ENCODE peak calls at places on chromosomes 7 and 10, in four cellular contexts. One of them, this sample, is unnamed.

GRCh38 chr7:69668339-69668738 is 70.1 kb downstream of the AUTS2 start:
- DNase-seq in tibial artery: no peak
- DNase-seq in A549: no peak
- DNase-seq in hepatocyte: no peak
- DNase-seq in this sample: no peak

GRCh38 chr10:130364631-130365030 is 228.4 kb downstream of the GLRX3 start:
- DNase-seq in tibial artery: no peak
- DNase-seq in A549: no peak
- DNase-seq in hepatocyte: no peak
- DNase-seq in this sample: no peak

GRCh38 chr7:36015733-36016132 is 137.3 kb upstream of the EEPD1 start:
- DNase-seq in tibial artery: no peak
- DNase-seq in A549: no peak
- DNase-seq in hepatocyte: no peak
- DNase-seq in this sample: no peak

GRCh38 chr10:98302711-98303365 is 34.8 kb upstream of the LOXL4 start:
- DNase-seq in tibial artery: no peak
- DNase-seq in A549: no peak
- DNase-seq in hepatocyte: no peak
- DNase-seq in this sample: no peak

GRCh38 chr10:34292178-34292565 is 522.9 kb downstream of the PARD3 start:
- DNase-seq in tibial artery: no peak
- DNase-seq in A549: no peak
- DNase-seq in hepatocyte: no peak
- DNase-seq in this sample: no peak

GRCh38 chr10:127485153-127485857 is 63.8 kb upstream of the NPS start:
- DNase-seq in tibial artery: no peak
- DNase-seq in A549: peak; percentile 51
- DNase-seq in hepatocyte: peak; percentile 57
- DNase-seq in this sample: no peak

GRCh38 chr10:126191192-126191591 is 197.1 kb downstream of the ADAM12 start:
- DNase-seq in tibial artery: no peak
- DNase-seq in A549: no peak
- DNase-seq in hepatocyte: no peak
- DNase-seq in this sample: no peak

GRCh38 chr7:7183061-7183832 is 903 bp downstream of the C1GALT1 start:
- DNase-seq in tibial artery: no peak
- DNase-seq in A549: peak; percentile 52
- DNase-seq in hepatocyte: peak; percentile 75
- DNase-seq in this sample: peak; percentile 33

GRCh38 chr10:16195178-16195769 is 241.5 kb upstream of the PTER start:
- DNase-seq in tibial artery: no peak
- DNase-seq in A549: no peak
- DNase-seq in hepatocyte: no peak
- DNase-seq in this sample: no peak

GRCh38 chr7:29684787-29685650 is 121.3 kb upstream of the WIPF3 start:
- DNase-seq in tibial artery: peak; percentile 68
- DNase-seq in A549: peak; percentile 83
- DNase-seq in hepatocyte: peak; percentile 90
- DNase-seq in this sample: peak; percentile 35

GRCh38 chr10:113099431-113100298 is 149.6 kb downstream of the TCF7L2 start:
- DNase-seq in tibial artery: no peak
- DNase-seq in A549: no peak
- DNase-seq in hepatocyte: peak; percentile 18
- DNase-seq in this sample: no peak

GRCh38 chr7:44381494-44382220 is 56.3 kb upstream of the CAMK2B start:
- DNase-seq in tibial artery: no peak
- DNase-seq in A549: no peak
- DNase-seq in hepatocyte: no peak
- DNase-seq in this sample: no peak

GRCh38 chr7:44380831-44381493 is 55.6 kb upstream of the CAMK2B start:
- DNase-seq in tibial artery: no peak
- DNase-seq in A549: no peak
- DNase-seq in hepatocyte: no peak
- DNase-seq in this sample: no peak

DNA sequence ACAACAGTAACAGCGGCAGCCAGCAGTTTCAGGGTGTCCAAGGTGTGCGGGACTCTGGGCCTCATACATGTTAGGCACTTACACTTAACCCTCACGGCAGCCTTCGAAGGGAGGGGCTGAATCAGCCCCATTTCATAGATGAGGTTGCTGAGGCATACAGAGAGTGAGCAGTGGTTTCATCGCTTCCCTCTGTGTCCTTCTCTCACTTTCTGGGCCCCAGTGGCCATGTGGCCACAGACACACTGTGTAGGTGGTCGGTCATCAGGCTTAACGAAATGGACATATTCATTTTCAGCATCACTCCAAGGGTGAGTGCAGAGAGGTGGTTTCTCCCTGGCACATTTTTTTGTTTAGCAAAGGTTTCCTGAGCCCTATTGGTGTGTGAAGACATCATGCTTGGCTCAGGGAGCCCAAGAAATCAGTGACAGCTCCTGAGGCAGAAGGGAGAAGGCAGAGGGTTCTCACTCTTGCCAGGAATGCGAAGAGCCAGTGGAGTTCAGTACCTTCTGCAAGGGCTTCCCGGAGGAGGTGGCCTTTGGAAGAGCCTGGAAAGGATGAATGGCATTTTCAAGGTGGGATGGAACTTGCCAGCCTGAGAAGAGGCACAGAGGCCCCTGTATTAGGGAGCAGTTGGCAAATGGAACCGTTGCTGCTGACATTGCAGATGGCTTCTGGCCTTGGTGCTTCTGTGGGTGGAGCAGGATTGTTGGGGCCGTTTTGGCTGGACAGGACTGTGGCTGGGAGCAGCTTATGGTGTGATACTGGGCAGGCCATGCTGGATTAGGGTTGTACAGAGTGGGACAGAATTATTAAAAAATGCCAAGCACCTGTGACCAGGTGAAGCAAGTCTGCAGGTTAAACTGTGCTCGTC is 61.7 kb upstream of the PPIF start:
- DNase-seq in tibial artery: no peak
- DNase-seq in A549: no peak
- DNase-seq in hepatocyte: no peak
- DNase-seq in this sample: no peak
- H3K4me3 ChIP-seq in tibial artery: no peak overlapping the region
- H3K4me3 ChIP-seq in A549: no peak overlapping the region
- H3K4me3 ChIP-seq in hepatocyte: no peak overlapping the region
- H3K4me3 ChIP-seq in this sample: peak overlapping the region; percentile 34

GRCh38 chr10:79424221-79425073 is 21.0 kb downstream of the ZCCHC24 start:
- DNase-seq in tibial artery: no peak
- DNase-seq in A549: no peak
- DNase-seq in hepatocyte: peak; percentile 85
- DNase-seq in this sample: no peak
- H3K27ac ChIP-seq in tibial artery: peak overlapping the region; percentile 6
- H3K27ac ChIP-seq in A549: no peak overlapping the region
- H3K27ac ChIP-seq in hepatocyte: peak overlapping the region; percentile 84
- H3K27ac ChIP-seq in this sample: no peak overlapping the region

DNA sequence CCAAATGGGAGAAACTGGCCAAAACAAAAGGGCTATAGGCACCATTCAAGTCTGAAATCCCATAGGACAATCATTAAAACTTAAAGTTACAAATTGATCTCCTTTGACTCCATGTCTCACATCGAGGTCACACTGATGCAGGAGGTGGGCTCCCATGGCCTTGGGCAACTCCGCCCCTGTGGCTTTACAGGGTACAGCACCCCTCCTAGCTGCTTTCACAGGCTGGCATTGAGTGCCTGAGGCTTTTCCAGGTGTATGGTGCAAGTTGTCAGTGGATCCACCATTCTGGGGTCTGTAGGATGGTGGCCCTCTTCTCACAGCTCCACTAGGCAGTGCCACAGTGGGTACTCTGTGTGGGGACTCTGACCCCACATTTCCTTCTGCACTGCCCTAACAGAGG is 662.1 kb downstream of the XPNPEP1 start:
- DNase-seq in tibial artery: no peak
- DNase-seq in A549: no peak
- DNase-seq in hepatocyte: no peak
- DNase-seq in this sample: no peak
- H3K9me3 ChIP-seq in tibial artery: no peaks in the 10 kb centered on the region
- H3K9me3 ChIP-seq in A549: no peaks in the 10 kb centered on the region
- H3K9me3 ChIP-seq in hepatocyte: no peaks in the 10 kb centered on the region
- H3K9me3 ChIP-seq in this sample: no peaks in the 10 kb centered on the region

DNA sequence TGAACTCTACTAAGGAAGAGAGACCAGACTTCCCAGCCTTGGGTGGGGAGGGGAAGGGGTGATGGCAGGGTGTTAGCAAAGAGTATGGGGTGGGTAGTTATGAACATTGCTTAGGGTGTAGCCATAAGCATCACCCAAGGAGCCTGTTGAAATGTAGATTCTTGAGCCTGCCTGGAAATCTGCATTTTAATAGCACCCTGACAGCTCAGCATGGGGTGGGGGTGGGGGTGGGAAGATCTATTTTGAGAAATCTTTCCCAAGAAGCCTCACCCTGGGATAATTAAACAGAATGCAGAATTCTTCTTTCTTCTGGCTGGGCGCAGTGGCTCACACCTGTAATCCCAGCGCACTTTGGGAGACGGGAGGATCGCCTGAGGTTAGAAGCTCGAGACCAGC is 164.9 kb downstream of the NRF1 start:
- DNase-seq in tibial artery: no peak
- DNase-seq in A549: no peak
- DNase-seq in hepatocyte: no peak
- DNase-seq in this sample: no peak
- H3K4me3 ChIP-seq in tibial artery: no peak overlapping the region
- H3K4me3 ChIP-seq in A549: no peak overlapping the region
- H3K4me3 ChIP-seq in hepatocyte: no peak overlapping the region
- H3K4me3 ChIP-seq in this sample: no peak overlapping the region

GRCh38 chr7:90723233-90723632 is 127.1 kb downstream of the CDK14 start:
- DNase-seq in tibial artery: no peak
- DNase-seq in A549: no peak
- DNase-seq in hepatocyte: no peak
- DNase-seq in this sample: no peak

GRCh38 chr7:90723866-90724265 is 127.7 kb downstream of the CDK14 start:
- DNase-seq in tibial artery: no peak
- DNase-seq in A549: no peak
- DNase-seq in hepatocyte: no peak
- DNase-seq in this sample: no peak

GRCh38 chr7:90719159-90719558 is 123.0 kb downstream of the CDK14 start:
- DNase-seq in tibial artery: no peak
- DNase-seq in A549: no peak
- DNase-seq in hepatocyte: peak; percentile 19
- DNase-seq in this sample: no peak

GRCh38 chr7:90720970-90721768 is 125.0 kb downstream of the CDK14 start:
- DNase-seq in tibial artery: peak; percentile 35
- DNase-seq in A549: no peak
- DNase-seq in hepatocyte: peak; percentile 74
- DNase-seq in this sample: no peak

DNA sequence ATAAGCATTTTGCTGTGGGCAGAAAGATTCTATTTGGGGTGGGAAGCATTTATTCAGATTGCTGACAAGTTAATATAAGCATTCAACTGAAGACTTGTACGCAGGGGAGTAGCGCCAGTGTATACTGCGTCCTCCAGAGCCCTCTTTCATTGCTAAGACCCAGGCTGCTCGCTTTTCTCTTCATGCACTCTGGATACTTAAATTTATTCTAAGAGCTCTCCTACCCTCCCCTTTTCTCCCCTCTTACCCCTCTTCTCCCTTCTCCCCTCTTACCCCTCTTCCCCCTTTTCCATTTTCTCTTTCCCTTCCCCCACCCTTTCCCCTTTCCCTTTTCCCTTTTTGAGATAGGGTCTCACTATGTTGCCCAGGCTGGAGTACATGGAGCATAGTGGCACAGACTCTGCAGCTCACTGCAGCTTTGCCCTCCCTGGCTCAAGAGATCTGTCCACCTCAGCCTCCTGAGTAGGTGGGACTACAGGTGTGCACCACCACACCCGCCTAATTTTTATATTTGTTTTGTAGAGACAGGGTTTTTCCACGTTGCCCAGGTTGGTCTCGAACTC is 125.8 kb downstream of the CDK14 start:
- DNase-seq in tibial artery: no peak
- DNase-seq in A549: no peak
- DNase-seq in hepatocyte: no peak
- DNase-seq in this sample: no peak
- H3K27ac ChIP-seq in tibial artery: peak overlapping the region; percentile 22
- H3K27ac ChIP-seq in A549: no peak overlapping the region
- H3K27ac ChIP-seq in hepatocyte: peak overlapping the region; percentile 79
- H3K27ac ChIP-seq in this sample: no peak overlapping the region

GRCh38 chr7:27106906-27107250 is 4.4 kb upstream of the HOXA2 start:
- DNase-seq in tibial artery: no peak
- DNase-seq in A549: no peak
- DNase-seq in hepatocyte: no peak
- DNase-seq in this sample: no peak

GRCh38 chr7:27105161-27106122 is 3.0 kb upstream of the HOXA2 start:
- DNase-seq in tibial artery: no peak
- DNase-seq in A549: no peak
- DNase-seq in hepatocyte: no peak
- DNase-seq in this sample: no peak

GRCh38 chr7:27107901-27108381 is 5.5 kb upstream of the HOXA2 start:
- DNase-seq in tibial artery: no peak
- DNase-seq in A549: no peak
- DNase-seq in hepatocyte: no peak
- DNase-seq in this sample: no peak

GRCh38 chr7:27107391-27107900 is 5.0 kb upstream of the HOXA2 start:
- DNase-seq in tibial artery: no peak
- DNase-seq in A549: no peak
- DNase-seq in hepatocyte: no peak
- DNase-seq in this sample: no peak

DNA sequence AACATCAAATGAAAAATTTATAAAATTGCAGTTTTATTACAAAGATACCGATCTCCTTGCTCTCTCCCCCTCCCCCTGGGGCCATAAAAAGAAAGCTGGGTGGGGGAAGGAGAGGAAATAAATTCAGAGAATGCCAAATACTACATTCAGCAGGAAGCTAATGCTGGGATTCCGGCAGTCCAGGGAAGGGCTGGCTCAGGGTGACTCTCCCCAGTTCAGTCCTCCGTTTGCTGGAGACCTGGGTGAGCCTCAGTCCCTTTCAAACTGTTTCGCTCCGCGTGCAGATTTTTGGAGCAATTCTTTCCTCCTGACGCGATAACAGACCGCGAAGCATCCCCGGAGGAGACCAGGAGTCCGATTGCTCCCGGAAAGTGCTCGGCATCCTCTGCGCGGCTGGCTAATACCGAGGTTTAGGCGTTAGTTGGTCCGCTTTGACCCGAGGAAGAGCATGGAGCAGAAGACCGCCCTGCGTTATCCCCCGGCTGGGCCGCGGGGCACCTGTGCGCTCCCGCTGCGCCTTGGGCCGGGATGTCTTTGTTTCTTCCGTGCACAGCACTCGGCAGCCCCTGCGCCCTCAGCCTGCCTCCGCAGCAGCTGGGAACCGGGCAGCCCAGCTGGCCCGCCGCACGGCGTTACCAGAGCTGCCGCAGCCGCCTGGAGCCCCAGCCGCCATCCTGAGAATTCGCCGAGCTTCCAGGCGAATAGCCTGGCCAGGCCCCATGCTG is 3.9 kb upstream of the HOXA2 start:
- DNase-seq in tibial artery: no peak
- DNase-seq in A549: no peak
- DNase-seq in hepatocyte: no peak
- DNase-seq in this sample: no peak
- H3K9me3 ChIP-seq in tibial artery: no peaks in the 10 kb centered on the region
- H3K9me3 ChIP-seq in A549: no peaks in the 10 kb centered on the region
- H3K9me3 ChIP-seq in hepatocyte: no peaks in the 10 kb centered on the region
- H3K9me3 ChIP-seq in this sample: no peaks in the 10 kb centered on the region

GRCh38 chr7:150956395-150957118 is 21.6 kb downstream of the KCNH2 start:
- DNase-seq in tibial artery: no peak
- DNase-seq in A549: no peak
- DNase-seq in hepatocyte: no peak
- DNase-seq in this sample: no peak
- H3K4me3 ChIP-seq in tibial artery: no peak overlapping the region
- H3K4me3 ChIP-seq in A549: no peak overlapping the region
- H3K4me3 ChIP-seq in hepatocyte: no peak overlapping the region
- H3K4me3 ChIP-seq in this sample: no peak overlapping the region

This sample was measured in naive thymus-derived CD4-positive, alpha-beta T cell.